ENCODE peak calls at places on chromosomes 4 and X, in six cellular contexts. M is uterus, N is psoas muscle, V is ascending aorta, E is heart left ventricle, O is fibroblast of lung. J is an unnamed sample.

GRCh38 chrX:42920752-42921151 is 142.8 kb upstream of the PPP1R2C start:
- DNase-seq in M (no peak), N (no peak), V (no peak), E (no peak), O (peak; percentile 4), J (no peak)

GRCh38 chr4:154739111-154739510 is 4.7 kb upstream of the LRAT start:
- DNase-seq in M (no peak), N (no peak), V (no peak), E (no peak), O (no peak), J (no peak)

GRCh38 chr4:63728480-63729177 is 680.6 kb downstream of the TECRL start:
- DNase-seq in M (no peak), N (no peak), V (no peak), E (no peak), O (no peak), J (no peak)

GRCh38 chr4:18209448-18209847 is 187.9 kb upstream of the LCORL start:
- DNase-seq in M (no peak), N (no peak), V (no peak), E (no peak), O (no peak), J (no peak)

GRCh38 chr4:121692261-121692660 is 4.5 kb downstream of the ANXA5 start:
- DNase-seq in M (no peak), N (no peak), V (no peak), E (no peak), O (no peak), J (no peak)

GRCh38 chr4:26368685-26369084 is 47.9 kb downstream of the RBPJ start:
- DNase-seq in M (no peak), N (no peak), V (no peak), E (no peak), O (no peak), J (no peak)

GRCh38 chrX:22575161-22575845 is 302.6 kb downstream of the CBLL2 start:
- DNase-seq in M (no peak), N (no peak), V (no peak), E (no peak), O (peak; percentile 12), J (no peak)

GRCh38 chr4:173218411-173219125 is 50.0 kb downstream of the GALNT7 start:
- DNase-seq in M (no peak), N (no peak), V (no peak), E (no peak), O (peak; percentile 34), J (no peak)

GRCh38 chr4:4182835-4183568 is 43.7 kb downstream of the OTOP1 start:
- DNase-seq in M (no peak), N (no peak), V (no peak), E (no peak), O (peak; percentile 19), J (no peak)

GRCh38 chr4:3321295-3321889 is 28.6 kb downstream of the RGS12 start:
- DNase-seq in M (no peak), N (peak; percentile 82), V (no peak), E (peak; percentile 77), O (peak; percentile 59), J (peak; percentile 64)

GRCh38 chr4:61200991-61201526 is 933 bp downstream of the ADGRL3 start:
- DNase-seq in M (no peak), N (peak; percentile 42), V (no peak), E (no peak), O (peak; percentile 49), J (peak; percentile 45)

GRCh38 chrX:132463411-132463810 is 25.4 kb downstream of the MBNL3 start:
- DNase-seq in M (no peak), N (no peak), V (no peak), E (no peak), O (peak; percentile 24), J (no peak)

GRCh38 chrX:18809641-18810040 is 102.2 kb downstream of the PPEF1 start:
- DNase-seq in M (no peak), N (no peak), V (no peak), E (no peak), O (no peak), J (no peak)

GRCh38 chr4:89226665-89227572 is 80.7 kb downstream of the GPRIN3 start:
- DNase-seq in M (peak; percentile 70), N (peak; percentile 64), V (peak; percentile 83), E (peak; percentile 77), O (peak; percentile 84), J (peak; percentile 79)

GRCh38 chr4:100362363-100362762 is 155.5 kb downstream of the EMCN start:
- DNase-seq in M (no peak), N (no peak), V (no peak), E (no peak), O (no peak), J (no peak)

GRCh38 chrX:47864785-47865184 is 28.1 kb downstream of the ZNF81 start:
- DNase-seq in M (no peak), N (no peak), V (no peak), E (no peak), O (no peak), J (no peak)

GRCh38 chr4:81807927-81808672 is 336.4 kb upstream of the RASGEF1B start:
- DNase-seq in M (no peak), N (no peak), V (no peak), E (no peak), O (peak; percentile 1), J (no peak)

GRCh38 chr4:176406297-176406696 is 86.5 kb downstream of the SPCS3 start:
- DNase-seq in M (no peak), N (no peak), V (no peak), E (no peak), O (no peak), J (no peak)

GRCh38 chr4:78962597-78963115 is 23.4 kb upstream of the PAQR3 start:
- DNase-seq in M (no peak), N (no peak), V (no peak), E (no peak), O (peak; percentile 9), J (no peak)

GRCh38 chr4:2537011-2537830 is 774 bp downstream of the FAM193A start:
- DNase-seq in M (peak; percentile 47), N (peak; percentile 78), V (peak; percentile 71), E (peak; percentile 54), O (peak; percentile 35), J (peak; percentile 30)

DNA sequence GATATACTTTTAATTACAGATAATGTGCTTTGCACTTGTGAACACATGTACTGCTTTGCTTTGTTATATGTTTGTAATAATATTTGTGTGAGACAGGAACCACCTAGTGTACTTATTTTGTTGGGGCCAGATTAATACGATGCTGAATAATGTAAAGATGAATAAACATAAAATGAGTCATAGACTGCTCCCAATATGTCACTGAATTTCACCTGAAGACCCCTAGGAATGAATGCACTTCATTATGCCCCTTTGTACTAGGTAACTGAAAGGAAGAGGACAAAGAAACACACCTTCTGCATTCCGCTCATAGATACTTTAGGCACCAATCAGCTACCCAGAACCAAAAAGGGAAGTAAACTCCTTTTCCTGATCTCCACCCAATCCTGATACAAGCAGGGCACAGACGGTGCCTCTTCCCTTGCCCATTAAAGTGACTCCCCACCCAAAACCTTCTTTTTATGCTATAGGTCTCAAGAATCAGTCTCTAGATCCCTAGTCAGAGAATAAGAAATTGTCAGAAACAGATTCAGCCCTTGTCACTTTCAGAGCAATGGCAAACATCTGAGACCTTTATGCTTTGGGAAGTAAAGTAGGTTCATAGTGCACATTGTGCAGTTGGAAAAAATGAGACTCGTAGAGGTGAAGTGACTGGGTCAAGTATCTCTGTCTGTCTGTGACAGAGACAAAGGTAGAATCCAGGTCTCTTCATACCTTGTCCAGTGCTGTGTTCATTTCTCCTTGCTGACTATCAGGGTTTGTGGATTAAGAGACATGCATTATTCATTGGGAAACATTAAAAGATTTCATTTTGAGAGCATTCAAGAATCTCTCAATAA is 2.3 kb downstream of the GPR174 start:
- DNase-seq in M (no peak), N (no peak), V (no peak), E (no peak), O (no peak), J (no peak)
- H3K4me3 ChIP-seq in M (no peak overlapping the region), N (no peak overlapping the region), V (no peak overlapping the region), E (no peak overlapping the region), O (no peak overlapping the region), J (no peak overlapping the region)

GRCh38 chr4:119682080-119682479 is 53.5 kb upstream of the PDE5A start:
- DNase-seq in M (no peak), N (no peak), V (no peak), E (no peak), O (no peak), J (no peak)
- H3K27ac ChIP-seq in M (no peak overlapping the region), N (no peak overlapping the region), V (no peak overlapping the region), E (no peak overlapping the region), O (no peak overlapping the region), J (no peak overlapping the region)

GRCh38 chr4:94413085-94413685 is 38.6 kb upstream of the PDLIM5 start:
- DNase-seq in M (no peak), N (no peak), V (no peak), E (no peak), O (peak; percentile 33), J (no peak)

GRCh38 chr4:94409947-94410346 is 41.8 kb upstream of the PDLIM5 start:
- DNase-seq in M (no peak), N (no peak), V (no peak), E (no peak), O (peak; percentile 8), J (no peak)

GRCh38 chr4:94411296-94411695 is 40.4 kb upstream of the PDLIM5 start:
- DNase-seq in M (no peak), N (no peak), V (no peak), E (no peak), O (no peak), J (no peak)

GRCh38 chr4:94410678-94411206 is 41.0 kb upstream of the PDLIM5 start:
- DNase-seq in M (peak; percentile 85), N (peak; percentile 89), V (peak; percentile 95), E (peak; percentile 89), O (peak; percentile 71), J (no peak)

DNA sequence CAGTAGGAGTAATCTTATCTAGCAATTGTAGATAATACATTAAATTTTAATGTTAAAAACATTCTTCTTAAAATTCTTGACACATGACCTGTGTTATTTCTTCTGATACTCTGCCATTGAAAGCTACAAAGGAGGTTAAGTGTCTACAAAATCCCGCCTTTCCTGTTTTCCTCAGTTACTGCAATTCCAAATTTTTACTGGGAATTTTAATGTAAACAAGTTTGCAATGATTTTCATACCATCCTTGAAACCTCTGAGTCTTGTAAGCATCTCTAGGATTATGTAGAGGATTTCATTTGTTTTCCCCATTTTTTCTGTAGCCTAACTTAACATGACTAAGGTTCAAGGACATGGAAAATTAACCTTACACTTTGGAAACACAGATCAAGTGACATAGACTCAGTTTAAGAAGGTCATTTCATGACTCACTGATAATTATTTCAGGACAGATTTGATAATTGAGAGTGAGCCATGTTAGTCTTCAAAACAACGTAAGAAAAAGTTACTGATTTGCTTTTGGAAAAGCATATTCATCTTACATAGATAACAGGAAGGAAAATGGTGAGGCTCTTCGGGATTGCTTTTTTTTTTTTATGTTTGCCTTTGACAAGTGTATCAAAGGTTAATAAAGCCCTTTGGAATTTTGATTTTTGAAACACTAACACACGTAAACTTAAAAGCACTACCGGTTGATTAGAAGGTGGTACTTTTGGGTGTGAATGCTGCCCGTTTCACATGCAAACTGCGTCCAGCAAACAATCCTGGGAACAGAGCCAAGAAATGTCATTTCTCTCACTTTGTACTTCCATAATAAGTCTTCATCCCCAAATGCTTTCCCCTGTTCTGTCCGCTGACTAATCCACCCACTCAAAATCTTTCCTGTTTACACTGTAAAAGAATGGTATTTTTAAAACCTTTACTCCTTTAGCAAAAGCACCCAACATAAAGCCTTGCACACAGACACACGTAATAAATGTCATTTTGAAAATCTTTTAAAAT is 39.4 kb upstream of the PDLIM5 start:
- DNase-seq in M (no peak), N (no peak), V (no peak), E (no peak), O (peak; percentile 63), J (no peak)
- H3K4me3 ChIP-seq in M (no peak overlapping the region), N (peak overlapping the region; percentile 51), V (peak overlapping the region; percentile 27), E (peak overlapping the region; percentile 9), O (no peak overlapping the region), J (no peak overlapping the region)

GRCh38 chr4:71827811-71828210 is 43.9 kb upstream of the GC start:
- DNase-seq in M (no peak), N (no peak), V (no peak), E (no peak), O (no peak), J (no peak)
- H3K27ac ChIP-seq in M (no peak overlapping the region), N (no peak overlapping the region), V (no peak overlapping the region), E (no peak overlapping the region), O (no peak overlapping the region), J (no peak overlapping the region)

GRCh38 chrX:45806410-45807121 is 605.9 kb upstream of the DIPK2B start:
- DNase-seq in M (no peak), N (no peak), V (no peak), E (no peak), O (peak; percentile 95), J (no peak)
- H3K4me3 ChIP-seq in M (no peak overlapping the region), N (peak overlapping the region; percentile 39), V (peak overlapping the region; percentile 59), E (peak overlapping the region; percentile 38), O (peak overlapping the region; percentile 27), J (no peak overlapping the region)

J was measured in dorsolateral prefrontal cortex.